ENCODE peak calls at places on chromosomes 5 and 9, in five cellular contexts. H, Q, N, X and B are unnamed samples.

GRCh38 chr5:87825583-87825982 is 412.9 kb upstream of the CCNH start:
- DNase-seq in X (no peak), H (no peak), N (no peak), Q (no peak), B (no peak)

GRCh38 chr9:112764344-112764743 is 13.8 kb downstream of the SNX30 start:
- DNase-seq in Q (no peak), X (no peak), N (no peak), H (no peak), B (no peak)

GRCh38 chr5:143386725-143387124 is 16.8 kb downstream of the NR3C1 start:
- DNase-seq in N (no peak), X (no peak), H (no peak), Q (no peak), B (no peak)

GRCh38 chr9:70551391-70551790 is 136.9 kb upstream of the KLF9 start:
- DNase-seq in Q (no peak), H (no peak), X (no peak), N (no peak), B (no peak)

GRCh38 chr5:107812570-107813141 is 141.9 kb upstream of the EFNA5 start:
- DNase-seq in H (no peak), N (no peak), X (no peak), Q (peak; percentile 19), B (no peak)

GRCh38 chr9:121566401-121567141 is 66.9 kb upstream of the GGTA1 start:
- DNase-seq in N (no peak), X (no peak), H (peak; percentile 52), Q (peak; percentile 93), B (peak; percentile 87)

GRCh38 chr5:36575367-36575781 is 31.0 kb upstream of the SLC1A3 start:
- DNase-seq in Q (no peak), N (no peak), H (no peak), X (no peak), B (no peak)

GRCh38 chr5:37166197-37166596 is 83.0 kb downstream of the CPLANE1 start:
- DNase-seq in X (no peak), H (no peak), Q (no peak), N (no peak), B (no peak)

GRCh38 chr9:33249983-33250382 is 10.0 kb downstream of the SPINK4 start:
- DNase-seq in Q (no peak), N (no peak), H (no peak), X (peak; percentile 20), B (no peak)

GRCh38 chr5:96629774-96630173 is 32.4 kb upstream of the CAST start:
- DNase-seq in X (no peak), Q (no peak), H (no peak), N (no peak), B (no peak)

GRCh38 chr9:76756273-76756650 is 8.0 kb upstream of the PCA3 start:
- DNase-seq in H (no peak), Q (peak; percentile 24), X (no peak), N (no peak), B (peak; percentile 63)

GRCh38 chr5:54083851-54084250 is 226.5 kb downstream of the ARL15 start:
- DNase-seq in H (no peak), Q (no peak), X (no peak), N (no peak), B (no peak)

GRCh38 chr5:174271316-174271715 is 225.8 kb downstream of the NSG2 start:
- DNase-seq in N (no peak), H (no peak), X (no peak), Q (no peak), B (no peak)

GRCh38 chr5:67222243-67223033 is 25.8 kb upstream of the CD180 start:
- DNase-seq in N (no peak), X (no peak), H (no peak), Q (no peak), B (no peak)

GRCh38 chr5:94378062-94378461 is 240.3 kb downstream of the KIAA0825 start:
- DNase-seq in N (no peak), H (no peak), X (no peak), Q (no peak), B (no peak)

GRCh38 chr9:81822967-81823366 is 105.3 kb upstream of the SPATA31D4 start:
- DNase-seq in N (no peak), Q (no peak), X (no peak), H (no peak), B (no peak)

GRCh38 chr5:16957305-16958165 is 21.4 kb upstream of the MYO10 start:
- DNase-seq in H (no peak), X (peak; percentile 45), N (no peak), Q (no peak), B (no peak)

GRCh38 chr5:149326611-149327010 is 18.7 kb upstream of the GRPEL2 start:
- DNase-seq in X (no peak), H (no peak), N (no peak), Q (no peak), B (no peak)

GRCh38 chr5:95759634-95760033 is 28.5 kb downstream of the RHOBTB3 start:
- DNase-seq in Q (no peak), X (no peak), H (no peak), N (no peak), B (no peak)

GRCh38 chr9:20225841-20226240 is 396.5 kb downstream of the MLLT3 start:
- DNase-seq in Q (no peak), X (no peak), N (no peak), H (no peak), B (no peak)

GRCh38 chr9:128903871-128904371 is 16.9 kb upstream of the PHYHD1 start:
- DNase-seq in N (no peak), H (no peak), X (no peak), Q (no peak), B (no peak)

GRCh38 chr5:65480306-65480865 is 1.3 kb downstream of the ADAMTS6 start:
- DNase-seq in N (peak; percentile 61), Q (peak; percentile 60), X (peak; percentile 83), H (no peak), B (peak; percentile 96)

GRCh38 chr5:38414348-38414747 is 142.1 kb downstream of the LIFR start:
- DNase-seq in H (no peak), Q (no peak), X (no peak), N (no peak), B (no peak)

GRCh38 chr5:142115937-142116614 is 7.5 kb downstream of the NDFIP1 start:
- DNase-seq in Q (peak; percentile 51), H (no peak), N (no peak), X (no peak), B (no peak)

GRCh38 chr9:114829686-114830085 is 23.8 kb upstream of the TNFSF15 start:
- DNase-seq in Q (no peak), H (no peak), N (no peak), X (no peak), B (no peak)

GRCh38 chr5:55604611-55605067 is 69.9 kb upstream of the PLPP1 start:
- DNase-seq in N (no peak), Q (no peak), X (no peak), H (no peak), B (peak; percentile 60)

GRCh38 chr5:141795421-141795820 is 82.8 kb downstream of the PCDH1 start:
- DNase-seq in N (no peak), Q (no peak), H (no peak), X (no peak), B (no peak)

GRCh38 chr9:109476781-109477268 is 21.3 kb downstream of the PTPN3 start:
- DNase-seq in X (no peak), H (no peak), Q (peak; percentile 20), N (no peak), B (no peak)

GRCh38 chr5:27020965-27021364 is 17.4 kb downstream of the CDH9 start:
- DNase-seq in N (no peak), Q (no peak), X (no peak), H (no peak), B (no peak)

GRCh38 chr5:73189816-73190451 is 16.9 kb downstream of the TMEM174 start:
- DNase-seq in H (no peak), N (no peak), X (no peak), Q (no peak), B (no peak)

GRCh38 chr5:165775094-165775493 is 2269.7 kb downstream of the MAT2B start:
- DNase-seq in N (no peak), H (no peak), Q (no peak), X (no peak), B (no peak)

GRCh38 chr9:124300312-124300711 is 42.6 kb downstream of the NEK6 start:
- DNase-seq in H (no peak), X (no peak), N (no peak), Q (no peak), B (no peak)

GRCh38 chr5:13606051-13606450 is 338.4 kb downstream of the DNAH5 start:
- DNase-seq in N (no peak), X (no peak), H (no peak), Q (no peak), B (no peak)

GRCh38 chr5:3349704-3350565 is 245.7 kb upstream of the IRX1 start:
- DNase-seq in X (peak; percentile 54), H (no peak), Q (no peak), N (no peak), B (peak; percentile 21)

GRCh38 chr9:13358128-13358527 is 78.6 kb upstream of the MPDZ start:
- DNase-seq in H (no peak), N (no peak), X (no peak), Q (no peak), B (no peak)

GRCh38 chr9:112002131-112002846 is 105.7 kb downstream of the UGCG start:
- DNase-seq in Q (no peak), X (no peak), H (no peak), N (no peak), B (no peak)

GRCh38 chr5:99349842-99350241 is 421.0 kb upstream of the CHD1 start:
- DNase-seq in Q (no peak), N (no peak), X (no peak), H (no peak), B (no peak)

DNA sequence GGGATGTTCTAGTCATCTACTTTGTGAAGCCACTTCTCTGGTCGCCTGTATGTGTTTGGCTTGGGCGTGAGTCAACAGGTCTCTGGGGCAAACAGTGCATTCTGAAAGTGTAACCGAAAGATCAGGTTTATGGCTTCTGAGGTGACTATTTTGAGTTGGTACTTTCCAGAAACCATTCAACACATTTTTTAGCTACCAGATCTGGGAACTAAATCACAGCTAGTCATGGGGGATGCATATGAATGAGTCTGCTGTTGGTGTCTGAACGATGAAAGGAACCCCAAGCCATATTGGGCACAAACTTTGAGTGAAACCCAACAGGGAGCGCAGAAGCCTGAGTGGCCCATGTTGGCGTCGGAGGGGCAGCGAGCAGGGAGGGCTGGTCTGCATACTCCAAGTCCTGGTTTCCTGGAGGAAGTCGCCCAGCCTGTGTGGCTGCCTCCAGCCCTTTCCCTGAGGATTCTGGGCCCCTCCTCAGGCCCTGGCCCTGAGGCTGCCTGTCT is 35.3 kb downstream of the UBE2QL1 start:
- DNase-seq in H (no peak), N (no peak), Q (no peak), X (no peak), B (no peak)
- TF ChIP-seq POLR2A in H (no peak), N (no peak), Q (no peak), X (no peak), B (no peak)

GRCh38 chr9:137175345-137175961 is 3.6 kb upstream of the TMEM210 start:
- DNase-seq in X (no peak), H (peak; percentile 82), N (no peak), Q (no peak), B (no peak)
- H3K27me3 ChIP-seq in X (peaks cover 26% of the 10 kb centered on the region), H (peaks cover 6% of the 10 kb centered on the region), N (peaks cover 11% of the 10 kb centered on the region), Q (peaks cover 10% of the 10 kb centered on the region), B (peaks cover 34% of the 10 kb centered on the region)

GRCh38 chr9:99819123-99819483 is 2.6 kb upstream of the NR4A3 start:
- DNase-seq in N (no peak), H (no peak), X (no peak), Q (no peak), B (no peak)
- TF ChIP-seq POLR2A in N (no peak), H (no peak), X (no peak), Q (no peak), B (no peak)

GRCh38 chr9:134215395-134215708 is 51.0 kb upstream of the RNU6ATAC start:
- DNase-seq in Q (no peak), H (no peak), X (no peak), N (no peak), B (peak; percentile 69)
- H3K27me3 ChIP-seq in Q (no peaks in the 10 kb centered on the region), H (no peaks in the 10 kb centered on the region), X (no peaks in the 10 kb centered on the region), N (no peaks in the 10 kb centered on the region), B (no peaks in the 10 kb centered on the region)

GRCh38 chr9:72952914-72953313 is at the start of gene ALDH1A1:
- DNase-seq in N (no peak), X (no peak), Q (no peak), H (no peak), B (no peak)
- TF ChIP-seq POLR2A in N (peak; percentile 64), X (peak; percentile 16), Q (peak; percentile 11), H (no peak), B (peak; percentile 55)